ENCODE peak calls at places on chromosomes 2 and 18, in nine cellular contexts. One of them, this sample, is unnamed.
A peak's percentile ranks its signal among the peaks of the same experiment; 100 is the strongest.

GRCh38 chr2:30238143-30238800 is 6.9 kb downstream of the LBH start:
- DNase-seq in posterior vena cava: no peak
- DNase-seq in amniotic stem cell: no peak
- DNase-seq in mesothelial cell of epicardium: no peak
- DNase-seq in HFFc6: no peak
- DNase-seq in GM13976: no peak
- DNase-seq in HTR-8/SVneo: no peak
- DNase-seq in CD8-positive, alpha-beta T cell: no peak
- DNase-seq in ovary: no peak
- DNase-seq in this sample: no peak

GRCh38 chr2:232872826-232873225 is 2.8 kb downstream of the SNORC start:
- DNase-seq in posterior vena cava: no peak
- DNase-seq in amniotic stem cell: no peak
- DNase-seq in mesothelial cell of epicardium: no peak
- DNase-seq in HFFc6: no peak
- DNase-seq in GM13976: no peak
- DNase-seq in HTR-8/SVneo: no peak
- DNase-seq in CD8-positive, alpha-beta T cell: no peak
- DNase-seq in ovary: no peak
- DNase-seq in this sample: peak; percentile 57

GRCh38 chr2:235005603-235006259 is 53.9 kb downstream of the SH3BP4 start:
- DNase-seq in posterior vena cava: no peak
- DNase-seq in amniotic stem cell: no peak
- DNase-seq in mesothelial cell of epicardium: no peak
- DNase-seq in HFFc6: no peak
- DNase-seq in GM13976: no peak
- DNase-seq in HTR-8/SVneo: no peak
- DNase-seq in CD8-positive, alpha-beta T cell: no peak
- DNase-seq in ovary: no peak
- DNase-seq in this sample: no peak

GRCh38 chr2:224909885-224910517 is 132.3 kb downstream of the DOCK10 start:
- DNase-seq in posterior vena cava: peak; percentile 85
- DNase-seq in amniotic stem cell: no peak
- DNase-seq in mesothelial cell of epicardium: no peak
- DNase-seq in HFFc6: peak; percentile 56
- DNase-seq in GM13976: no peak
- DNase-seq in HTR-8/SVneo: peak; percentile 13
- DNase-seq in CD8-positive, alpha-beta T cell: peak; percentile 50
- DNase-seq in ovary: peak; percentile 63
- DNase-seq in this sample: peak; percentile 84

GRCh38 chr2:132562245-132562644 is 107.8 kb downstream of the LYPD1 start:
- DNase-seq in posterior vena cava: no peak
- DNase-seq in amniotic stem cell: no peak
- DNase-seq in mesothelial cell of epicardium: no peak
- DNase-seq in HFFc6: peak; percentile 53
- DNase-seq in GM13976: no peak
- DNase-seq in HTR-8/SVneo: no peak
- DNase-seq in CD8-positive, alpha-beta T cell: no peak
- DNase-seq in ovary: no peak
- DNase-seq in this sample: no peak

GRCh38 chr2:213306320-213306942 is 22.2 kb downstream of the SPAG16 start:
- DNase-seq in posterior vena cava: no peak
- DNase-seq in amniotic stem cell: no peak
- DNase-seq in mesothelial cell of epicardium: no peak
- DNase-seq in HFFc6: peak; percentile 63
- DNase-seq in GM13976: no peak
- DNase-seq in HTR-8/SVneo: no peak
- DNase-seq in CD8-positive, alpha-beta T cell: no peak
- DNase-seq in ovary: no peak
- DNase-seq in this sample: no peak

GRCh38 chr2:15793078-15793913 is 147.1 kb upstream of the MYCN start:
- DNase-seq in posterior vena cava: no peak
- DNase-seq in amniotic stem cell: no peak
- DNase-seq in mesothelial cell of epicardium: no peak
- DNase-seq in HFFc6: no peak
- DNase-seq in GM13976: no peak
- DNase-seq in HTR-8/SVneo: no peak
- DNase-seq in CD8-positive, alpha-beta T cell: no peak
- DNase-seq in ovary: no peak
- DNase-seq in this sample: no peak

GRCh38 chr2:33378551-33379220 is 97.8 kb upstream of the RASGRP3 start:
- DNase-seq in posterior vena cava: no peak
- DNase-seq in amniotic stem cell: no peak
- DNase-seq in mesothelial cell of epicardium: no peak
- DNase-seq in HFFc6: no peak
- DNase-seq in GM13976: no peak
- DNase-seq in HTR-8/SVneo: no peak
- DNase-seq in CD8-positive, alpha-beta T cell: no peak
- DNase-seq in ovary: no peak
- DNase-seq in this sample: no peak

GRCh38 chr2:189830510-189830909 is 46.3 kb downstream of the PMS1 start:
- DNase-seq in posterior vena cava: no peak
- DNase-seq in amniotic stem cell: no peak
- DNase-seq in mesothelial cell of epicardium: no peak
- DNase-seq in HFFc6: no peak
- DNase-seq in GM13976: no peak
- DNase-seq in HTR-8/SVneo: no peak
- DNase-seq in CD8-positive, alpha-beta T cell: no peak
- DNase-seq in ovary: no peak
- DNase-seq in this sample: no peak

GRCh38 chr18:57727952-57728807 is 74.9 kb downstream of the ATP8B1 start:
- DNase-seq in posterior vena cava: no peak
- DNase-seq in amniotic stem cell: no peak
- DNase-seq in mesothelial cell of epicardium: no peak
- DNase-seq in HFFc6: no peak
- DNase-seq in GM13976: no peak
- DNase-seq in HTR-8/SVneo: peak; percentile 20
- DNase-seq in CD8-positive, alpha-beta T cell: no peak
- DNase-seq in ovary: no peak
- DNase-seq in this sample: no peak

GRCh38 chr18:8793445-8794132 is 88.2 kb downstream of the MTCL1 start:
- DNase-seq in posterior vena cava: no peak
- DNase-seq in amniotic stem cell: no peak
- DNase-seq in mesothelial cell of epicardium: no peak
- DNase-seq in HFFc6: no peak
- DNase-seq in GM13976: no peak
- DNase-seq in HTR-8/SVneo: no peak
- DNase-seq in CD8-positive, alpha-beta T cell: no peak
- DNase-seq in ovary: no peak
- DNase-seq in this sample: no peak

GRCh38 chr18:48477353-48477752 is 61.5 kb upstream of the CTIF start:
- DNase-seq in posterior vena cava: no peak
- DNase-seq in amniotic stem cell: no peak
- DNase-seq in mesothelial cell of epicardium: no peak
- DNase-seq in HFFc6: no peak
- DNase-seq in GM13976: no peak
- DNase-seq in HTR-8/SVneo: no peak
- DNase-seq in CD8-positive, alpha-beta T cell: no peak
- DNase-seq in ovary: no peak
- DNase-seq in this sample: no peak

GRCh38 chr18:64330161-64330560 is 181.3 kb upstream of the LINC00305 start:
- DNase-seq in posterior vena cava: no peak
- DNase-seq in amniotic stem cell: no peak
- DNase-seq in mesothelial cell of epicardium: no peak
- DNase-seq in HFFc6: no peak
- DNase-seq in GM13976: peak; percentile 5
- DNase-seq in HTR-8/SVneo: no peak
- DNase-seq in CD8-positive, alpha-beta T cell: no peak
- DNase-seq in ovary: no peak
- DNase-seq in this sample: no peak

GRCh38 chr2:119694470-119694993 is 15.5 kb downstream of the TMEM177 start:
- DNase-seq in posterior vena cava: no peak
- DNase-seq in amniotic stem cell: no peak
- DNase-seq in mesothelial cell of epicardium: no peak
- DNase-seq in HFFc6: no peak
- DNase-seq in GM13976: no peak
- DNase-seq in HTR-8/SVneo: no peak
- DNase-seq in CD8-positive, alpha-beta T cell: no peak
- DNase-seq in ovary: no peak
- DNase-seq in this sample: peak; percentile 43

GRCh38 chr18:50659091-50660003 is 99.5 kb downstream of the MAPK4 start:
- DNase-seq in posterior vena cava: no peak
- DNase-seq in amniotic stem cell: no peak
- DNase-seq in mesothelial cell of epicardium: no peak
- DNase-seq in HFFc6: no peak
- DNase-seq in GM13976: no peak
- DNase-seq in HTR-8/SVneo: no peak
- DNase-seq in CD8-positive, alpha-beta T cell: no peak
- DNase-seq in ovary: no peak
- DNase-seq in this sample: no peak

GRCh38 chr2:102267774-102268173 is 43.6 kb upstream of the IL1RL1 start:
- DNase-seq in posterior vena cava: no peak
- DNase-seq in amniotic stem cell: no peak
- DNase-seq in mesothelial cell of epicardium: no peak
- DNase-seq in HFFc6: no peak
- DNase-seq in GM13976: no peak
- DNase-seq in HTR-8/SVneo: no peak
- DNase-seq in CD8-positive, alpha-beta T cell: no peak
- DNase-seq in ovary: no peak
- DNase-seq in this sample: peak; percentile 25

GRCh38 chr2:222813177-222813843 is 47.5 kb upstream of the ACSL3 start:
- DNase-seq in posterior vena cava: no peak
- DNase-seq in amniotic stem cell: no peak
- DNase-seq in mesothelial cell of epicardium: no peak
- DNase-seq in HFFc6: no peak
- DNase-seq in GM13976: peak; percentile 60
- DNase-seq in HTR-8/SVneo: no peak
- DNase-seq in CD8-positive, alpha-beta T cell: no peak
- DNase-seq in ovary: no peak
- DNase-seq in this sample: no peak

GRCh38 chr2:7707723-7708122 is 790.5 kb downstream of the RNF144A start:
- DNase-seq in posterior vena cava: no peak
- DNase-seq in amniotic stem cell: peak; percentile 54
- DNase-seq in mesothelial cell of epicardium: no peak
- DNase-seq in HFFc6: peak; percentile 89
- DNase-seq in GM13976: no peak
- DNase-seq in HTR-8/SVneo: peak; percentile 9
- DNase-seq in CD8-positive, alpha-beta T cell: no peak
- DNase-seq in ovary: no peak
- DNase-seq in this sample: no peak

GRCh38 chr18:22847392-22847791 is 85.7 kb upstream of the RBBP8 start:
- DNase-seq in posterior vena cava: no peak
- DNase-seq in amniotic stem cell: no peak
- DNase-seq in mesothelial cell of epicardium: no peak
- DNase-seq in HFFc6: no peak
- DNase-seq in GM13976: no peak
- DNase-seq in HTR-8/SVneo: no peak
- DNase-seq in CD8-positive, alpha-beta T cell: no peak
- DNase-seq in ovary: no peak
- DNase-seq in this sample: no peak

GRCh38 chr2:235591921-235592320 is 98.1 kb downstream of the AGAP1 start:
- DNase-seq in posterior vena cava: peak; percentile 61
- DNase-seq in amniotic stem cell: no peak
- DNase-seq in mesothelial cell of epicardium: no peak
- DNase-seq in HFFc6: no peak
- DNase-seq in GM13976: no peak
- DNase-seq in HTR-8/SVneo: no peak
- DNase-seq in CD8-positive, alpha-beta T cell: no peak
- DNase-seq in ovary: no peak
- DNase-seq in this sample: no peak

GRCh38 chr2:237096201-237096600 is 10.5 kb downstream of the COPS8 start:
- DNase-seq in posterior vena cava: no peak
- DNase-seq in amniotic stem cell: no peak
- DNase-seq in mesothelial cell of epicardium: no peak
- DNase-seq in HFFc6: no peak
- DNase-seq in GM13976: no peak
- DNase-seq in HTR-8/SVneo: no peak
- DNase-seq in CD8-positive, alpha-beta T cell: no peak
- DNase-seq in ovary: no peak
- DNase-seq in this sample: no peak

GRCh38 chr2:38279201-38279600 is 97.9 kb downstream of the ATL2 start:
- DNase-seq in posterior vena cava: no peak
- DNase-seq in amniotic stem cell: no peak
- DNase-seq in mesothelial cell of epicardium: no peak
- DNase-seq in HFFc6: no peak
- DNase-seq in GM13976: no peak
- DNase-seq in HTR-8/SVneo: no peak
- DNase-seq in CD8-positive, alpha-beta T cell: no peak
- DNase-seq in ovary: no peak
- DNase-seq in this sample: no peak

GRCh38 chr2:152716805-152717241 is 438 bp downstream of the PRPF40A start:
- DNase-seq in posterior vena cava: no peak
- DNase-seq in amniotic stem cell: no peak
- DNase-seq in mesothelial cell of epicardium: no peak
- DNase-seq in HFFc6: no peak
- DNase-seq in GM13976: no peak
- DNase-seq in HTR-8/SVneo: no peak
- DNase-seq in CD8-positive, alpha-beta T cell: peak; percentile 20
- DNase-seq in ovary: peak; percentile 44
- DNase-seq in this sample: peak; percentile 27

GRCh38 chr2:204171432-204171960 is 234.9 kb downstream of the ICOS start:
- DNase-seq in posterior vena cava: no peak
- DNase-seq in amniotic stem cell: no peak
- DNase-seq in mesothelial cell of epicardium: no peak
- DNase-seq in HFFc6: no peak
- DNase-seq in GM13976: no peak
- DNase-seq in HTR-8/SVneo: no peak
- DNase-seq in CD8-positive, alpha-beta T cell: no peak
- DNase-seq in ovary: no peak
- DNase-seq in this sample: no peak

GRCh38 chr2:43748333-43748732 is 25.5 kb upstream of the DYNC2LI1 start:
- DNase-seq in posterior vena cava: no peak
- DNase-seq in amniotic stem cell: no peak
- DNase-seq in mesothelial cell of epicardium: no peak
- DNase-seq in HFFc6: no peak
- DNase-seq in GM13976: no peak
- DNase-seq in HTR-8/SVneo: no peak
- DNase-seq in CD8-positive, alpha-beta T cell: no peak
- DNase-seq in ovary: no peak
- DNase-seq in this sample: no peak

GRCh38 chr2:197795277-197795676 is 9.1 kb upstream of the PLCL1 start:
- DNase-seq in posterior vena cava: no peak
- DNase-seq in amniotic stem cell: no peak
- DNase-seq in mesothelial cell of epicardium: no peak
- DNase-seq in HFFc6: no peak
- DNase-seq in GM13976: no peak
- DNase-seq in HTR-8/SVneo: no peak
- DNase-seq in CD8-positive, alpha-beta T cell: no peak
- DNase-seq in ovary: no peak
- DNase-seq in this sample: no peak

GRCh38 chr2:227818569-227819397 is 5.1 kb downstream of the CCL20 start:
- DNase-seq in posterior vena cava: peak; percentile 85
- DNase-seq in amniotic stem cell: no peak
- DNase-seq in mesothelial cell of epicardium: no peak
- DNase-seq in HFFc6: no peak
- DNase-seq in GM13976: no peak
- DNase-seq in HTR-8/SVneo: peak; percentile 9
- DNase-seq in CD8-positive, alpha-beta T cell: no peak
- DNase-seq in ovary: no peak
- DNase-seq in this sample: no peak

GRCh38 chr18:24262097-24262496 is 123.2 kb downstream of the CABYR start:
- DNase-seq in posterior vena cava: no peak
- DNase-seq in amniotic stem cell: no peak
- DNase-seq in mesothelial cell of epicardium: no peak
- DNase-seq in HFFc6: no peak
- DNase-seq in GM13976: no peak
- DNase-seq in HTR-8/SVneo: no peak
- DNase-seq in CD8-positive, alpha-beta T cell: no peak
- DNase-seq in ovary: no peak
- DNase-seq in this sample: no peak

GRCh38 chr2:25373269-25373981 is 31.7 kb upstream of the DNMT3A start:
- DNase-seq in posterior vena cava: peak; percentile 65
- DNase-seq in amniotic stem cell: no peak
- DNase-seq in mesothelial cell of epicardium: no peak
- DNase-seq in HFFc6: no peak
- DNase-seq in GM13976: no peak
- DNase-seq in HTR-8/SVneo: no peak
- DNase-seq in CD8-positive, alpha-beta T cell: no peak
- DNase-seq in ovary: peak; percentile 21
- DNase-seq in this sample: peak; percentile 86

GRCh38 chr2:14424478-14425390 is 207.8 kb upstream of the LRATD1 start:
- DNase-seq in posterior vena cava: no peak
- DNase-seq in amniotic stem cell: no peak
- DNase-seq in mesothelial cell of epicardium: no peak
- DNase-seq in HFFc6: no peak
- DNase-seq in GM13976: no peak
- DNase-seq in HTR-8/SVneo: no peak
- DNase-seq in CD8-positive, alpha-beta T cell: no peak
- DNase-seq in ovary: no peak
- DNase-seq in this sample: no peak

GRCh38 chr2:210318491-210318890 is 3.5 kb upstream of the MYL1 start:
- DNase-seq in posterior vena cava: no peak
- DNase-seq in amniotic stem cell: no peak
- DNase-seq in mesothelial cell of epicardium: no peak
- DNase-seq in HFFc6: no peak
- DNase-seq in GM13976: no peak
- DNase-seq in HTR-8/SVneo: no peak
- DNase-seq in CD8-positive, alpha-beta T cell: no peak
- DNase-seq in ovary: no peak
- DNase-seq in this sample: no peak